ENCODE peak calls at places on chromosomes 4 and X, in four cellular contexts. O, T, F and G are unnamed samples.

GRCh38 chr4:42750831-42751230 is 93.9 kb upstream of the ATP8A1 start:
- DNase-seq in O (no peak), T (no peak), F (no peak), G (no peak)

GRCh38 chr4:48162162-48162561 is 28.1 kb upstream of the TXK start:
- DNase-seq in O (no peak), T (peak; percentile 37), F (peak; percentile 13), G (no peak)

GRCh38 chrX:111812889-111813563 is 63.0 kb upstream of the TRPC5OS start:
- DNase-seq in O (no peak), T (no peak), F (no peak), G (no peak)

GRCh38 chrX:37926700-37927099 is 79.3 kb upstream of the DYNLT3 start:
- DNase-seq in O (no peak), T (no peak), F (peak; percentile 48), G (peak; percentile 8)

GRCh38 chr4:157072002-157072401 is 3.9 kb upstream of the GLRB start:
- DNase-seq in O (no peak), T (no peak), F (peak; percentile 23), G (no peak)

GRCh38 chr4:75391489-75392166 is 122.6 kb downstream of the RCHY1 start:
- DNase-seq in O (no peak), T (no peak), F (no peak), G (no peak)

GRCh38 chr4:188162698-188163097 is 23.5 kb downstream of the TRIML1 start:
- DNase-seq in O (no peak), T (no peak), F (no peak), G (no peak)

GRCh38 chr4:111230265-111230664 is 607.4 kb upstream of the PITX2 start:
- DNase-seq in O (no peak), T (no peak), F (peak; percentile 38), G (peak; percentile 23)

GRCh38 chr4:131302108-131302507 is 1847.0 kb upstream of the PCDH10 start:
- DNase-seq in O (no peak), T (no peak), F (no peak), G (no peak)

GRCh38 chr4:40256329-40256728 is 59.5 kb downstream of the RHOH start:
- DNase-seq in O (no peak), T (no peak), F (no peak), G (no peak)

GRCh38 chrX:42934020-42934701 is 156.2 kb upstream of the PPP1R2C start:
- DNase-seq in O (no peak), T (no peak), F (peak; percentile 0), G (no peak)

GRCh38 chr4:56976283-56976877 is 1.0 kb downstream of the NOA1 start:
- DNase-seq in O (no peak), T (no peak), F (no peak), G (no peak)

GRCh38 chrX:41384041-41384705 is 50.2 kb downstream of the DDX3X start:
- DNase-seq in O (no peak), T (peak; percentile 78), F (peak; percentile 58), G (peak; percentile 53)

GRCh38 chrX:22314692-22315091 is 42.0 kb downstream of the CBLL2 start:
- DNase-seq in O (no peak), T (peak; percentile 4), F (no peak), G (no peak)

GRCh38 chr4:185399466-185399865 is 2.8 kb downstream of the ANKRD37 start:
- DNase-seq in O (no peak), T (no peak), F (no peak), G (no peak)

GRCh38 chr4:158229768-158230167 is 19.5 kb downstream of the TMEM144 start:
- DNase-seq in O (no peak), T (no peak), F (no peak), G (no peak)

GRCh38 chr4:184763150-184763780 is 29.4 kb upstream of the CENPU start:
- DNase-seq in O (no peak), T (no peak), F (no peak), G (no peak)

GRCh38 chr4:2949782-2950125 is 13.5 kb downstream of the NOP14 start:
- DNase-seq in O (no peak), T (no peak), F (no peak), G (no peak)

GRCh38 chr4:2953496-2953895 is 9.7 kb downstream of the NOP14 start:
- DNase-seq in O (no peak), T (no peak), F (no peak), G (no peak)

GRCh38 chr4:2958446-2958845 is 4.8 kb downstream of the NOP14 start:
- DNase-seq in O (no peak), T (peak; percentile 30), F (peak; percentile 63), G (no peak)

GRCh38 chr4:2950221-2950989 is 12.8 kb downstream of the NOP14 start:
- DNase-seq in O (no peak), T (no peak), F (no peak), G (no peak)

GRCh38 chr4:2954358-2955185 is 8.6 kb downstream of the NOP14 start:
- DNase-seq in O (no peak), T (no peak), F (no peak), G (no peak)
- TF ChIP-seq CTCF in O (peak; percentile 65), T (peak; percentile 2), F (peak; percentile 23), G (no peak)

GRCh38 chr4:89110986-89111832 is at the start of gene TIGD2:
- DNase-seq in O (peak; percentile 92), T (peak; percentile 61), F (peak; percentile 85), G (peak; percentile 60)

GRCh38 chr4:89110541-89110985 is 770 bp upstream of the TIGD2 start:
- DNase-seq in O (no peak), T (no peak), F (no peak), G (no peak)

GRCh38 chr4:89109841-89110540 is 1.3 kb upstream of the TIGD2 start:
- DNase-seq in O (peak; percentile 18), T (no peak), F (no peak), G (no peak)

GRCh38 chr4:89105726-89106125 is 5.6 kb upstream of the TIGD2 start:
- DNase-seq in O (no peak), T (no peak), F (no peak), G (no peak)

GRCh38 chr4:89108068-89108467 is 3.3 kb upstream of the TIGD2 start:
- DNase-seq in O (no peak), T (no peak), F (no peak), G (no peak)
- TF ChIP-seq CTCF in O (no peak), T (no peak), F (no peak), G (no peak)

GRCh38 chrX:12052109-12052508 is 86.2 kb upstream of the FRMPD4 start:
- DNase-seq in O (no peak), T (no peak), F (no peak), G (no peak)
- TF ChIP-seq CTCF in O (no peak), T (no peak), F (no peak), G (no peak)

GRCh38 chrX:2620576-2620975 is 70.5 kb upstream of the CD99 start:
- DNase-seq in O (no peak), T (no peak), F (no peak), G (no peak)

GRCh38 chrX:2610246-2611170 is 80.6 kb upstream of the CD99 start:
- DNase-seq in O (no peak), T (no peak), F (peak; percentile 12), G (no peak)

GRCh38 chrX:2609431-2610238 is 81.5 kb upstream of the CD99 start:
- DNase-seq in O (no peak), T (no peak), F (peak; percentile 43), G (no peak)

GRCh38 chrX:2614911-2615310 is 76.2 kb upstream of the CD99 start:
- DNase-seq in O (no peak), T (peak; percentile 66), F (peak; percentile 68), G (peak; percentile 43)
- TF ChIP-seq CTCF in O (no peak), T (peak; percentile 66), F (peak; percentile 63), G (peak; percentile 65)

GRCh38 chr4:74158561-74159396 is 861 bp downstream of the MTHFD2L start:
- DNase-seq in O (no peak), T (no peak), F (peak; percentile 37), G (no peak)

GRCh38 chr4:74159397-74159709 is 1.4 kb downstream of the MTHFD2L start:
- DNase-seq in O (no peak), T (no peak), F (no peak), G (no peak)

GRCh38 chr4:74156521-74156920 is 1.4 kb upstream of the MTHFD2L start:
- DNase-seq in O (no peak), T (no peak), F (no peak), G (no peak)

GRCh38 chr4:74157116-74157742 is 689 bp upstream of the MTHFD2L start:
- DNase-seq in O (no peak), T (peak; percentile 45), F (peak; percentile 51), G (no peak)

DNA sequence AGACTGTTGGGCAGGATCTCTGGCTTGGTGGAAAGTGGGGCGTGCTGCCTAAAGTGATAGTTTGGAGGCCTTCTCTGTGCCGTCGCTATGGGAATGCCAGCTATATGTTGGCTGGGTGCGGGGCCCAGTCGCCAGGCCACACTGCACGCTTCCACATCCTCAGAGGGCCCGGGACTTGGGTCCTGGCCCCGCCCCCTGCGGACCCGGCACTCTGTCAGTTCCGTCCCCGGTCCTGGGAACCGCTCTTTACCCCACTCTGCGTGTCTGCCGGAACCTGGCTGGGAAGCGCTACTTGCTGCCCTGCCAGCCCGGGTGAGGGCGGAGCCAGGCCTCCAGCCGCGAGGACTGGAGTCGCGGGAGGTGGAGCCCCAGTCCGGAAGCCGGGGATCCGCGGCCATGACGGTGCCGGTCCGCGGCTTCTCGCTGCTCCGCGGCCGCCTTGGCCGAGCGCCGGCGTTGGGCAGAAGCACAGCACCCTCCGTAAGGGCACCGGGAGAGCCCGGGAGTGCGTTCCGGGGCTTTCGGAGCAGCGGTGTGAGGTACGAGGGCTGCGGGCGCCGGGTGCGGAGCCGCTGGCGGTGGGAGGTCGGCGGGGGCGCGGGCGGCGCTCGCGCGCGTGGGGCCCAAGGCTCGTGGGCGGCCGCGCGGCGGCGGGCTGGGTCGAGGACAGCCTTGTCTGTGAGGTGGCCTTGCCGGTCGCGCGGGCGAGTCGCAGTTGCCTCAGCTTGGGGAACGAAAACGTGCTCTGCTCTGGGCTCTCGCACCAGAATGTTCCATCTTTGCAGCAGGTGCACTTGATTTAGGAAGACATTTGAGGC is at the start of gene MTHFD2L:
- DNase-seq in O (peak; percentile 95), T (peak; percentile 92), F (peak; percentile 95), G (peak; percentile 88)
- TF ChIP-seq CTCF in O (no peak), T (no peak), F (no peak), G (no peak)

DNA sequence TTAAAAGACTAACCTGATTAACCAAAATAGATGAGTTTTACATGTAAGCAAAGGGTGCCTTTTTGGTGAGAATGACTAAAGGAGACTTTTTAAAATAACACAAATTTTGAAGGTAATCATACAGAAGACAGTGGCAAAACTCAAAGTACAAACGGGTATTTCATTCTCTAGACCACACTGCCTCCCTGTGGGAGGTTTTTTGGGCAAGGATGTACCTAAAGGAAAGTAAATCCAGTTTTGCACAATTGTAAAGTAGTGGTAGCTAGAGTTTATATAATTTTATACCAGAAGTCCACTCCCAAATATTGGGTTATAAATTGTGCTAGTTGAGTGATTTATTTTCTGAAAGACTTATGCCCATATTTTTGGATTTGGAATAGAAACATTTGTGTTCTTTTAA is 201.0 kb downstream of the PAPSS1 start:
- DNase-seq in O (peak; percentile 33), T (peak; percentile 36), F (peak; percentile 50), G (peak; percentile 5)
- TF ChIP-seq CTCF in O (no peak), T (peak; percentile 61), F (peak; percentile 53), G (peak; percentile 56)

GRCh38 chr4:19239565-19239964 is 1012.1 kb upstream of the SLIT2 start:
- DNase-seq in O (no peak), T (peak; percentile 82), F (peak; percentile 70), G (no peak)
- TF ChIP-seq CTCF in O (no peak), T (no peak), F (no peak), G (no peak)